ENCODE peak calls at places on chromosomes 2 and 18, in four cellular contexts. F is psoas muscle, G is coronary artery, B is progenitor cell of endocrine pancreas. M is an unnamed sample.

GRCh38 chr18:5543854-5544389 is at the start of gene EPB41L3:
- DNase-seq in G (peak), B (peak), F (peak), M (peak)

GRCh38 chr2:201580486-201580885 is 62.8 kb downstream of the TMEM237 start:
- DNase-seq in G (no peak), F (no peak), B (no peak), M (no peak)

GRCh38 chr2:201220102-201220570 is 37.2 kb downstream of the CASP10 start:
- DNase-seq in G (no peak), F (no peak), B (no peak), M (no peak)

GRCh38 chr2:239296020-239296932 is 104.5 kb downstream of the HDAC4 start:
- DNase-seq in B (no peak), F (peak), G (no peak), M (no peak)

GRCh38 chr18:10892801-10893595 is 256.4 kb downstream of the PIEZO2 start:
- DNase-seq in F (no peak), B (no peak), G (no peak), M (no peak)

GRCh38 chr2:66428986-66429612 is 5.8 kb upstream of the MEIS1 start:
- DNase-seq in B (no peak), G (no peak), F (no peak), M (no peak)

GRCh38 chr18:46220116-46220515 is 115.9 kb downstream of the HAUS1 start:
- DNase-seq in F (no peak), G (no peak), B (no peak), M (no peak)

GRCh38 chr2:143603035-143603616 is 473.9 kb downstream of the ARHGAP15 start:
- DNase-seq in B (no peak), G (no peak), F (no peak), M (no peak)

GRCh38 chr18:9612215-9612830 is 2.0 kb downstream of the PPP4R1 start:
- DNase-seq in F (no peak), B (no peak), G (no peak), M (no peak)

GRCh38 chr2:157696036-157696435 is 67.4 kb upstream of the ACVR1C start:
- DNase-seq in B (no peak), F (no peak), G (no peak), M (no peak)

GRCh38 chr2:60581461-60582282 is 28.2 kb upstream of the BCL11A start:
- DNase-seq in G (no peak), B (peak), F (peak), M (peak)

GRCh38 chr2:172931923-172932520 is 143.6 kb upstream of the MAP3K20 start:
- DNase-seq in B (peak), F (peak), G (no peak), M (no peak)

GRCh38 chr18:13332874-13333273 is 114.3 kb downstream of the LDLRAD4 start:
- DNase-seq in F (no peak), G (no peak), B (no peak), M (no peak)

GRCh38 chr2:55587-56448 is 9.5 kb upstream of the FAM110C start:
- DNase-seq in G (no peak), F (no peak), B (no peak), M (no peak)

GRCh38 chr18:9612989-9613388 is 1.4 kb downstream of the PPP4R1 start:
- DNase-seq in G (no peak), B (no peak), F (no peak), M (no peak)

GRCh38 chr18:45166341-45167108 is 448.8 kb upstream of the SLC14A2 start:
- DNase-seq in F (peak), G (no peak), B (no peak), M (no peak)

GRCh38 chr2:47844162-47844561 is 61.2 kb downstream of the MSH6 start:
- DNase-seq in F (no peak), B (no peak), G (no peak), M (no peak)

GRCh38 chr2:61770746-61771145 is 83.1 kb downstream of the FAM161A start:
- DNase-seq in B (no peak), F (no peak), G (no peak), M (no peak)

GRCh38 chr2:125296742-125297141 is 1271.7 kb downstream of the CNTNAP5 start:
- DNase-seq in B (no peak), F (no peak), G (no peak), M (no peak)
- TF ChIP-seq CTCF in B (no peak), F (no peak), G (no peak), M (peak)

DNA sequence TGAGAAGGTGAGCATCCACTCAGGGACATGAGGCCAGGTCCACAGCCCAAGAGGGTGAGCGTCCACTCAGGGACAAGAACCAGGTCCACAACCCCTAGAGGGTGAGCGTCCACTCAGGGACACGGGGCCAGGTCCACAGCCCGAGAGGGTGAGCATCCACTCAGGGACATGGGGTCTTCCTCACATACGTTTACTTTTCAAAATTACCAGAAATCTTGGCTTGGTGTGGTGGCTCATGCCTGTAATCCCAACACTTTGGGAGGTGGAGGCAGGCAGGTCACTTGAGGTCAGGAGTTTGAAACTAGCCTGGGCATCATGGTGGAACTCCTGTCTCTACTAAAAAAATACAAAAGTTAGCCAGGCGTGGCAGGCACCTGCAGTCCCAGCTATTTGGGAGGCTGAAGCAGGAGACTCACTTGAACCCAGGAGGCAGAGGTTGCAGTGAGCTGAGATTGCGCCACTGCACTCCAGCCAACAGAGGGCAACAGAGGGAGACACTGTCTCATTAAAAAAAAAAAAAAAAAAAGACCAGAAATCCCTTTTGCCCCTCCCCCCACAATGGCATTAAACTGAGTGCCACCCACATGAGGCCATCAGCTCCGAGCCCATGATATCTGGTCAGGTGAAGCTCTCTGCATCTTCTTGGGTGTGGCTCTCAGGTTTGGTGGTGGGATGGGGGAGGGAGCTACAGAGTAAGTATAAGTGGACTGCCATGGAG is 9.0 kb upstream of the MBP start:
- DNase-seq in B (no peak), F (no peak), G (no peak), M (no peak)
- TF ChIP-seq CTCF in B (no peak), F (peak), G (no peak), M (peak)

GRCh38 chr2:174888646-174889271 is 116.4 kb downstream of the CHN1 start:
- DNase-seq in B (no peak), G (no peak), F (no peak), M (no peak)
- TF ChIP-seq CTCF in B (no peak), G (no peak), F (no peak), M (no peak)

DNA sequence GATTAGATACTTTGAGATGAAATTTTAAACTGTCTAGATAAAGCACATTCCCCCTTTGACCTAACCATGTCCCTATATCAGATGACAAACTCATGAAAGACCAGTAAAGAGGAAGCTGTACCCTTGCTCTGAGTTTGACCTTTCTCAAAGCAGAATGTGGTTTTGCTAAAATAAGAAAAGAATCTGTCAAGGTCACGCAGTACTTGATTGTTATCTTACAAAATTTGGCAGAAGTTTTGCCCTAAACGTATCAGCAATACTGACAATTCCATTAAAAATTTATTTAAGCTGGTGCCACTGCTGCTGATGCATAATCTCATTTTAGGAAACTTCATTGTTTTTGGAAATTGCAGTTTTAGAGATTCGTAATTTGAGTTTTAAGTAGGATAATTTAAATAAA is 31.2 kb upstream of the GALM start:
- DNase-seq in G (no peak), B (no peak), F (no peak), M (no peak)
- TF ChIP-seq CTCF in G (no peak), B (no peak), F (no peak), M (no peak)

GRCh38 chr2:240604291-240604938 is 17.9 kb downstream of the CAPN10 start:
- DNase-seq in G (no peak), F (peak), B (peak), M (no peak)
- TF ChIP-seq CTCF in G (peak), F (peak), B (peak), M (peak)

DNA sequence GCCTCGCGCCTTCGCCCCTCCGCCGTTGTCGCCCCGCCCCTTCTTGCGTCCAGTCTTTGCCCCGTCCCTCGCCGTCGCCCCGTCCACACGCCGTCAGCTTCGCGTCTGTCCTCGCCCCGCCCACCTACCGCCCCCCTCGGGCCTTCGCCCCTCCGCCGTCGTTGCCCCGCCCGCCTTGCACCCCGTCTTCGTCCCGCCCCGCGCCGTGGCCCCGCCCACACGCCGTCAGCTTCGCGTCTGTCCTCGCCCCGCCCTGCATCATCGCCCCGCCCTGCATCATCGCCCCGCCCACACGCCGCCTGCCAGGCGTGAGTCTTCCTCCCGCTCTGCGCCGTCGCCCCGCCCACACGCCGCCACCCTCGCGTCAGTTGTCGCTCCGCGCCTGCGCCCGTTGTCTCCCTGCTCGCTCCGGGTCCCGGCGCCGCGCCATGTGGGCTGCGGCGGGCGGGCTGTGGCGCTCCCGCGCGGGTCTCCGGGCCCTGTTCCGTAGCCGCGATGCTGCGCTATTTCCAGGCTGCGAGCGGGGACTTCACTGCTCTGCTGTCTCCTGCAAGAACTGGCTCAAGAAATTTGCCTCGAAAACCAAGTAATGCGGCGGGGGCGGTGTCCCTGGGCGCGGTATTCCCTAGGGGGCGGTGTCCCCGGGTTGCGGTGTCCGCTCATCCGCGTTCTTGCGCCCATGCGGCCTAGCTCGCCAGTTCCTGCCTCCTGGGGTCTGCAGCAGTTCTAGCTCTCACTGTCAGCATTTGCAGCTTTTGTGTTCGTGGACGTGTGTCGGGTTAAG is at the start of gene RBFA:
- DNase-seq in F (peak), B (peak), G (peak), M (peak)
- TF ChIP-seq CTCF in F (peak), B (peak), G (no peak), M (peak)

GRCh38 chr2:54470241-54470938 is 14.3 kb downstream of the SPTBN1 start:
- DNase-seq in F (no peak), B (no peak), G (no peak), M (no peak)

GRCh38 chr2:54468643-54469042 is 12.5 kb downstream of the SPTBN1 start:
- DNase-seq in G (no peak), B (no peak), F (no peak), M (no peak)

GRCh38 chr2:54466880-54467279 is 10.8 kb downstream of the SPTBN1 start:
- DNase-seq in G (no peak), F (no peak), B (no peak), M (no peak)

GRCh38 chr2:54471221-54471711 is 15.1 kb downstream of the SPTBN1 start:
- DNase-seq in B (no peak), G (no peak), F (no peak), M (no peak)

DNA sequence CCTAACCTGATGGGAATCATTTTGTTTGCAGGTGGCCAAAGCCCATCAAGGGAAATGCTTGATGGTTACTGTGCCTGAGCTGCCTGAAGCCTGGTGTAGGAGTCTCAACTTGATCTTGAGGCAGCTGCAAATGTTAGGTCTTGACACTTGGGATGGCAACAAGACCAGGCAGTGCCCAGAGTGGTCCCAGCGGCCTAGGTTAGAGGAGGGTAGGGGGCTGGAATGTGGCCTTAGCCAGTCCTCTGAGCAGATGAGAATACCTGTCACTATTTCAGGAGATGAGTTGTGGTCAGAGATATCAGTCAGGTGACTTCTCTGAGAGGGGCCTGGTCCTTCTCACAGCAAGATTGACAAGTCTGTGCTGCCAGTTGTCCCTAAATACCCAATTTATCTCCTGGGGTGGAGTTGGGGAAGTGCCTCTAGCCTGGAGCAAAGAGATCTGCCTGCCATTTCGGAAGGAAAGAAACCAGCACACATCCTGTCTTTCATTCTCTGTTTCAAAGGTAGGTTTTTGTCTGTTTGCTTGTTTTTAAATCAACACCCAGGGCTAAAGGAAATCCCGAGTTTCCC is 13.4 kb downstream of the SPTBN1 start:
- DNase-seq in B (no peak), G (no peak), F (no peak), M (no peak)
- TF ChIP-seq CTCF in B (no peak), G (no peak), F (no peak), M (no peak)

GRCh38 chr2:198471291-198471690 is 666.9 kb downstream of the PLCL1 start:
- DNase-seq in G (no peak), F (no peak), B (no peak), M (no peak)
- TF ChIP-seq CTCF in G (no peak), F (no peak), B (no peak), M (no peak)

GRCh38 chr2:241235396-241235795 is 46.9 kb downstream of the ANO7 start:
- DNase-seq in G (no peak), B (no peak), F (no peak), M (no peak)
- TF ChIP-seq CTCF in G (no peak), B (no peak), F (no peak), M (no peak)

DNA sequence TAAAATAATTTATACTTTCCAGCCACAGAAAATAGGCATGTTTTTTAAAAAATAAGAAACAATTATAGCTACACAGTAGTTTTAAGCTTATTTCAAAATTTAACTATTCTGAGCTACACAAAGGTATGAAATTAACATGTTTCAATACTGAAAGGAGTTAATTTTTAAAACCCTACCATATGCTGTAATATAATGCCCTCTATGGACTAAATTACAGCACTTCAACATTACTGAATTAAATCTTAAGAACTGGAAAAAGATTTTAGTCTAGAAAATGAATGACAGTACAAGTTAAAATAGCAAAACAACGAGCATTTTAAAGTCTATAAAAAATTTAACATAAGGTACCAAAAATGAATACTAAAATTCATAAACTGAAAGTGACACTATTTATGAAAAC is 36.3 kb downstream of the RTN4 start:
- DNase-seq in G (no peak), B (no peak), F (no peak), M (no peak)
- TF ChIP-seq CTCF in G (no peak), B (peak), F (peak), M (peak)